ENCODE peak calls at places on chromosomes 7 and 10, in six cellular contexts. W, I, R, T, B and S are unnamed samples.
A peak's percentile ranks its signal among the peaks of the same experiment; 100 is the strongest.

GRCh38 chr7:99953649-99954048 is 22.2 kb downstream of the AZGP1 start:
- DNase-seq in B (peak; percentile 74), T (no peak), R (no peak), W (peak; percentile 70), I (no peak), S (no peak)

GRCh38 chr7:68187549-68187948 is 1190.9 kb downstream of the TYW1 start:
- DNase-seq in T (peak; percentile 73), B (no peak), W (no peak), I (no peak), R (no peak), S (no peak)

GRCh38 chr10:116767235-116767634 is 24.9 kb upstream of the HSPA12A start:
- DNase-seq in W (no peak), T (peak; percentile 67), I (peak; percentile 40), R (no peak), B (peak; percentile 58), S (no peak)

GRCh38 chr7:122219253-122219865 is 75.3 kb upstream of the AASS start:
- DNase-seq in W (peak; percentile 35), I (no peak), R (no peak), B (peak; percentile 57), T (no peak), S (peak; percentile 19)

GRCh38 chr10:131144711-131145375 is 166.7 kb downstream of the TCERG1L start:
- DNase-seq in B (no peak), T (no peak), W (no peak), R (no peak), I (no peak), S (no peak)

GRCh38 chr10:122267849-122268737 is 3.0 kb upstream of the BTBD16 start:
- DNase-seq in B (peak; percentile 39), T (peak; percentile 81), W (peak; percentile 49), I (peak; percentile 61), R (peak; percentile 75), S (peak; percentile 45)

GRCh38 chr7:145839814-145840213 is 276.8 kb upstream of the CNTNAP2 start:
- DNase-seq in I (no peak), T (no peak), R (no peak), B (no peak), W (no peak), S (no peak)

GRCh38 chr7:5344342-5344741 is 61.6 kb downstream of the SLC29A4 start:
- DNase-seq in I (no peak), T (no peak), R (no peak), B (no peak), W (no peak), S (no peak)

GRCh38 chr7:23009303-23009702 is 4.6 kb downstream of the HYCC1 start:
- DNase-seq in I (no peak), B (no peak), R (no peak), T (no peak), W (no peak), S (no peak)

GRCh38 chr7:134737561-134738353 is 41.7 kb upstream of the CALD1 start:
- DNase-seq in B (peak; percentile 95), I (no peak), W (peak; percentile 73), R (no peak), T (no peak), S (peak; percentile 66)

GRCh38 chr7:78151229-78151628 is 352.7 kb downstream of the PHTF2 start:
- DNase-seq in W (no peak), T (no peak), I (no peak), R (no peak), B (peak; percentile 89), S (no peak)

GRCh38 chr7:64887756-64888508 is 15.1 kb upstream of the ZNF273 start:
- DNase-seq in T (peak; percentile 74), B (no peak), R (no peak), I (peak; percentile 17), W (peak; percentile 86), S (no peak)

GRCh38 chr7:134855467-134855866 is 76.0 kb downstream of the CALD1 start:
- DNase-seq in W (no peak), I (no peak), B (peak; percentile 61), T (no peak), R (no peak), S (no peak)

GRCh38 chr10:6669269-6669859 is 89.3 kb upstream of the PRKCQ start:
- DNase-seq in R (peak; percentile 26), I (no peak), B (peak; percentile 76), T (no peak), W (peak; percentile 47), S (peak; percentile 44)
- TF ChIP-seq CTCF in R (peak; percentile 69), I (peak; percentile 18), B (peak; percentile 78), T (peak; percentile 81), W (peak; percentile 32), S (peak; percentile 48)

GRCh38 chr7:27727058-27727457 is 12.9 kb upstream of the TAX1BP1 start:
- DNase-seq in B (no peak), W (no peak), T (no peak), I (no peak), R (no peak), S (no peak)

DNA sequence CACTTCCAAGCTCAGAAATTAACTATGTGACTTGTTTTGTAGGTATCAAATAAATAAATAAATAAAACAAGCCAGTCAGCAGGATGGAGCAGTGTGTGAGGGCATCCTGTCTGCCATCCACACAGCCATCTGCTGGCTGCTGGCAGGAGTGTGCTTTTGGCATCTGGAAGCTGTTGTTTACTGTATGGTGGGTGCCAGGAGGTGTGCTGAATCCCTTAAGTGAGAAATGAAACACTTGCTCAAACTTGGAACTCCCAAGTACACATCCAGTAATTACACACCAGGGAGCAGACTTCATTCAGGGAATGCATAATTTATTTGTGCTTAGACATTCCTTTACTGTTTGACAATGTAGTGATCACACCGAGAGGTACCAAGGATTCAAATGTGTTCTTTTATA is 16.9 kb upstream of the TAX1BP1 start:
- DNase-seq in B (no peak), I (no peak), W (peak; percentile 57), R (no peak), T (no peak), S (no peak)
- TF ChIP-seq CTCF in B (no peak), I (no peak), W (peak; percentile 25), R (peak; percentile 4), T (peak; percentile 9), S (no peak)

GRCh38 chr7:30764030-30764991 is 6.9 kb upstream of the MINDY4 start:
- DNase-seq in W (no peak), B (peak; percentile 97), T (no peak), I (no peak), R (no peak), S (peak; percentile 85)
- TF ChIP-seq CTCF in W (no peak), B (no peak), T (no peak), I (no peak), R (no peak), S (no peak)

DNA sequence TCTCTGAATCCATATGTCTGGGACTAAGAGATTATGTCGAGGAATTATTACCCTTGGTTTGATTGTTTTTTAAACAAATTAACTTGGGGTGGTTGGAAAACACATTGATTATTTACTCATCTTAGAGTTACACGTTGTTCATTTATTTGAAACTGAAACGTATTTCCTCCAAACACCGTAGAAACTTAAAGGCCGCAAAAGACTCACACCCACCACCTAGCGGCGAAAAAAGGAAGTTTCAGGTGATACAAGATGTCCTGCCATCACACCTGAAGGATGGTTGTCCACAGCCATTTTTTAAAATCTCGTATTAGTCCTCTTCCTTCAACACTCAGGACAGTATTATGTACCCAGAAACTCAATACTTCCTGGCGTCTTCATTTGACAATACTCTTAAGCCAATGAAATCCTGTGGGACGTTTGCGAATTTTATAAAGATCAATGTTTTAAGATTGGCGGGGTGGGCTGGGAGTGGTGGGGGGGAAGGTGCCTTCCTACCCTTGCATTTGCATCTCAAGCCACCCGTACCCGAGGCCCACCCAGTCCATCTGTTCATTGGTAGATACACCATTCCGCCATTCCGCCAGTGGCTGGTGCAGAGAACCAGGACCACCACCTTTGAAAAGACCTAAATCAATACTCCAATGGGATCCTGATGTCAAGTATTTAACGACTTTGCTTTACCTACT is 1.4 kb upstream of the LCOR start:
- DNase-seq in T (peak; percentile 72), I (peak; percentile 76), R (peak; percentile 18), B (peak; percentile 77), W (peak; percentile 83), S (peak; percentile 92)
- TF ChIP-seq CTCF in T (peak; percentile 93), I (peak; percentile 53), R (peak; percentile 70), B (peak; percentile 82), W (peak; percentile 85), S (peak; percentile 78)